ENCODE peak calls at places on chromosomes 1 and 21, in ten cellular contexts. V is left ventricle myocardium inferior; O is Karpas-422; H is cardiac fibroblast; N is right atrium auricular region; P is upper lobe of right lung; Z is stomach; Q is uterus; K is fibroblast of pulmonary artery; M is stimulated activated CD8-positive, alpha-beta memory T cell treated with anti-CD3 and anti-CD28 coated beads, Interleukin-4, amount 100 ng/mL, for 1 hour. J is an unnamed sample.

GRCh38 chr1:192439373-192440025 is 122.7 kb downstream of the RGS21 start:
- DNase-seq in V (no peak), O (no peak), H (peak; percentile 91), N (no peak), P (no peak), Z (no peak), Q (no peak), K (peak; percentile 58), M (no peak), J (no peak)

GRCh38 chr1:83593073-83593472 is 405.9 kb downstream of the TTLL7 start:
- DNase-seq in V (no peak), O (peak; percentile 46), H (no peak), N (no peak), P (no peak), Z (no peak), Q (no peak), K (no peak), M (no peak), J (no peak)

GRCh38 chr1:23805025-23805424 is 4.5 kb upstream of the GALE start:
- DNase-seq in V (no peak), O (no peak), H (no peak), N (no peak), P (no peak), Z (no peak), Q (no peak), K (no peak), M (no peak), J (no peak)

GRCh38 chr1:218350909-218351616 is 5.9 kb downstream of the TGFB2 start:
- DNase-seq in V (no peak), O (no peak), H (peak; percentile 88), N (no peak), P (no peak), Z (no peak), Q (no peak), K (peak; percentile 87), M (no peak), J (no peak)

GRCh38 chr1:76659171-76659940 is 207.9 kb upstream of the ST6GALNAC5 start:
- DNase-seq in V (no peak), O (peak; percentile 66), H (no peak), N (no peak), P (no peak), Z (no peak), Q (no peak), K (no peak), M (no peak), J (no peak)

GRCh38 chr1:45979778-45980176 is 152.7 kb downstream of the PIK3R3 start:
- DNase-seq in V (no peak), O (no peak), H (no peak), N (no peak), P (no peak), Z (no peak), Q (no peak), K (no peak), M (no peak), J (no peak)

GRCh38 chr1:182601416-182601786 is 2.8 kb downstream of the RGS16 start:
- DNase-seq in V (peak; percentile 45), O (peak; percentile 94), H (peak; percentile 86), N (peak; percentile 72), P (peak; percentile 69), Z (peak; percentile 76), Q (peak; percentile 58), K (peak; percentile 87), M (no peak), J (peak; percentile 11)

GRCh38 chr1:177983824-177984528 is 14.1 kb upstream of the SEC16B start:
- DNase-seq in V (peak; percentile 28), O (no peak), H (peak; percentile 97), N (peak; percentile 70), P (no peak), Z (no peak), Q (peak; percentile 70), K (peak; percentile 95), M (no peak), J (no peak)

GRCh38 chr21:46117586-46118304 is 19.8 kb downstream of the COL6A2 start:
- DNase-seq in V (peak; percentile 9), O (no peak), H (no peak), N (no peak), P (peak; percentile 60), Z (no peak), Q (peak; percentile 20), K (no peak), M (no peak), J (no peak)

GRCh38 chr1:162873671-162874666 is 13.0 kb upstream of the CCDC190 start:
- DNase-seq in V (no peak), O (no peak), H (peak; percentile 97), N (no peak), P (no peak), Z (no peak), Q (no peak), K (peak; percentile 84), M (no peak), J (no peak)

GRCh38 chr1:7517611-7518330 is 253.3 kb upstream of the VAMP3 start:
- DNase-seq in V (no peak), O (no peak), H (no peak), N (no peak), P (no peak), Z (no peak), Q (no peak), K (no peak), M (no peak), J (no peak)